ENCODE peak calls at places on chromosome 14, in nine cellular contexts. B is pancreas; J is amniotic epithelial cell; C is activated CD4-positive, alpha-beta T cell treated with anti-CD3 and anti-CD28 coated beads, Interleukin-2, amount 50 U/mL, for 1 hour; K is progenitor cell of endocrine pancreas; I is ureter; E is Calu3; O is NCI-H2029 treated with DMSO at 0.1 percent for 48 hours; D is endothelial cell. Z is an unnamed sample.

GRCh38 chr14:65255583-65256443 is 153.5 kb upstream of the MAX start:
- DNase-seq in B (peak), J (peak), C (no peak), K (peak), I (peak), E (peak), O (no peak), D (peak), Z (peak)

GRCh38 chr14:26598081-26598671 is 343 bp upstream of the NOVA1 start:
- DNase-seq in B (peak), J (peak), C (no peak), K (peak), I (peak), E (no peak), O (peak), D (peak), Z (peak)

GRCh38 chr14:66401447-66402095 is 84.6 kb upstream of the CCDC196 start:
- DNase-seq in B (no peak), J (peak), C (no peak), K (no peak), I (no peak), E (peak), O (no peak), D (no peak), Z (peak)

GRCh38 chr14:56798447-56799326 is 11.6 kb downstream of the OTX2 start:
- DNase-seq in B (no peak), J (no peak), C (no peak), K (no peak), I (no peak), E (no peak), O (no peak), D (peak), Z (no peak)

GRCh38 chr14:35766036-35766699 is 42.9 kb downstream of the RALGAPA1 start:
- DNase-seq in B (no peak), J (no peak), C (no peak), K (no peak), I (no peak), E (no peak), O (no peak), D (no peak), Z (no peak)

GRCh38 chr14:55780156-55780946 is 200.3 kb downstream of the KTN1 start:
- DNase-seq in B (peak), J (peak), C (no peak), K (no peak), I (peak), E (peak), O (no peak), D (no peak), Z (peak)

GRCh38 chr14:77036484-77037337 is 8.2 kb upstream of the IRF2BPL start:
- DNase-seq in B (no peak), J (no peak), C (no peak), K (no peak), I (no peak), E (no peak), O (no peak), D (no peak), Z (no peak)

GRCh38 chr14:63275611-63276010 is 43.1 kb downstream of the GPHB5 start:
- DNase-seq in B (no peak), J (no peak), C (no peak), K (no peak), I (no peak), E (no peak), O (no peak), D (no peak), Z (no peak)

GRCh38 chr14:35335388-35336092 is 43.4 kb downstream of the PSMA6 start:
- DNase-seq in B (peak), J (peak), C (no peak), K (no peak), I (no peak), E (peak), O (peak), D (no peak), Z (no peak)

GRCh38 chr14:74882103-74882920 is 596 bp downstream of the DLST start:
- DNase-seq in B (peak), J (peak), C (peak), K (no peak), I (peak), E (peak), O (no peak), D (peak), Z (peak)

GRCh38 chr14:25034803-25035681 is 14.9 kb downstream of the STXBP6 start:
- DNase-seq in B (no peak), J (no peak), C (no peak), K (no peak), I (no peak), E (peak), O (no peak), D (no peak), Z (no peak)

GRCh38 chr14:53692451-53693330 is 263.9 kb downstream of the BMP4 start:
- DNase-seq in B (no peak), J (no peak), C (no peak), K (no peak), I (no peak), E (no peak), O (no peak), D (no peak), Z (no peak)

GRCh38 chr14:77268989-77269595 is 1.9 kb downstream of the NGB start:
- DNase-seq in B (no peak), J (no peak), C (no peak), K (no peak), I (no peak), E (no peak), O (no peak), D (no peak), Z (no peak)

GRCh38 chr14:65115615-65116014 is 13.3 kb upstream of the MAX start:
- DNase-seq in B (no peak), J (no peak), C (no peak), K (no peak), I (no peak), E (no peak), O (no peak), D (no peak), Z (no peak)

GRCh38 chr14:102805454-102805891 is 28.2 kb downstream of the TRAF3 start:
- DNase-seq in B (no peak), J (peak), C (peak), K (no peak), I (no peak), E (no peak), O (no peak), D (no peak), Z (peak)

GRCh38 chr14:33056213-33056612 is 117.5 kb downstream of the NPAS3 start:
- DNase-seq in B (no peak), J (no peak), C (no peak), K (no peak), I (no peak), E (no peak), O (no peak), D (no peak), Z (no peak)

GRCh38 chr14:91375748-91376452 is 41.7 kb downstream of the CCDC88C start:
- DNase-seq in B (no peak), J (no peak), C (no peak), K (no peak), I (no peak), E (no peak), O (no peak), D (no peak), Z (no peak)

GRCh38 chr14:103056322-103057027 is 874 bp downstream of the CDC42BPB start:
- DNase-seq in B (peak), J (peak), C (no peak), K (no peak), I (peak), E (peak), O (no peak), D (peak), Z (peak)

GRCh38 chr14:29710015-29710414 is 217.6 kb downstream of the PRKD1 start:
- DNase-seq in B (no peak), J (peak), C (no peak), K (no peak), I (no peak), E (peak), O (no peak), D (no peak), Z (peak)

GRCh38 chr14:97730706-97731105 is 933.5 kb downstream of the VRK1 start:
- DNase-seq in B (no peak), J (no peak), C (no peak), K (no peak), I (no peak), E (no peak), O (no peak), D (no peak), Z (no peak)

GRCh38 chr14:69259531-69260245 is at the start of gene GALNT16:
- DNase-seq in B (no peak), J (no peak), C (no peak), K (peak), I (no peak), E (peak), O (no peak), D (peak), Z (peak)

GRCh38 chr14:36293824-36294223 is 26.6 kb downstream of the MBIP start:
- DNase-seq in B (no peak), J (peak), C (no peak), K (no peak), I (no peak), E (no peak), O (no peak), D (no peak), Z (peak)

GRCh38 chr14:84760506-84760905 is 769.4 kb upstream of the FLRT2 start:
- DNase-seq in B (no peak), J (no peak), C (no peak), K (no peak), I (no peak), E (no peak), O (no peak), D (no peak), Z (no peak)

GRCh38 chr14:100421756-100422470 is 98.8 kb downstream of the SLC25A47 start:
- DNase-seq in B (no peak), J (no peak), C (no peak), K (no peak), I (no peak), E (no peak), O (no peak), D (no peak), Z (no peak)

GRCh38 chr14:104593710-104594121 is 10.9 kb downstream of the TMEM179 start:
- DNase-seq in B (no peak), J (no peak), C (no peak), K (no peak), I (no peak), E (no peak), O (no peak), D (no peak), Z (no peak)

GRCh38 chr14:76964695-76965094 is 63.8 kb downstream of the IRF2BPL start:
- DNase-seq in B (no peak), J (no peak), C (no peak), K (no peak), I (no peak), E (no peak), O (no peak), D (no peak), Z (no peak)

GRCh38 chr14:68654471-68654941 is 138.4 kb downstream of the ZFP36L1 start:
- DNase-seq in B (peak), J (peak), C (no peak), K (no peak), I (peak), E (no peak), O (no peak), D (no peak), Z (no peak)

GRCh38 chr14:56145965-56146364 is 27.8 kb downstream of the PELI2 start:
- DNase-seq in B (no peak), J (peak), C (no peak), K (no peak), I (no peak), E (no peak), O (no peak), D (no peak), Z (peak)

GRCh38 chr14:94354638-94355185 is 31.6 kb upstream of the SERPINA6 start:
- DNase-seq in B (no peak), J (no peak), C (no peak), K (no peak), I (no peak), E (no peak), O (no peak), D (no peak), Z (no peak)

GRCh38 chr14:45798659-45799058 is 545.7 kb upstream of the MIS18BP1 start:
- DNase-seq in B (no peak), J (no peak), C (no peak), K (no peak), I (no peak), E (no peak), O (no peak), D (no peak), Z (no peak)

GRCh38 chr14:75298187-75298985 is 19.8 kb downstream of the FOS start:
- DNase-seq in B (no peak), J (no peak), C (no peak), K (no peak), I (no peak), E (no peak), O (no peak), D (no peak), Z (no peak)

GRCh38 chr14:96245710-96246534 is 10.1 kb upstream of the BDKRB1 start:
- DNase-seq in B (no peak), J (peak), C (no peak), K (no peak), I (no peak), E (no peak), O (no peak), D (no peak), Z (peak)

GRCh38 chr14:64253672-64254071 is 40.5 kb downstream of the ESR2 start:
- DNase-seq in B (no peak), J (peak), C (no peak), K (no peak), I (no peak), E (no peak), O (no peak), D (no peak), Z (peak)

GRCh38 chr14:23544511-23545447 is 6.8 kb downstream of the ZFHX2 start:
- DNase-seq in B (no peak), J (no peak), C (no peak), K (no peak), I (no peak), E (no peak), O (peak), D (no peak), Z (peak)

GRCh38 chr14:50814161-50814560 is 16.8 kb downstream of the NIN start:
- DNase-seq in B (no peak), J (no peak), C (no peak), K (no peak), I (no peak), E (no peak), O (no peak), D (no peak), Z (no peak)

GRCh38 chr14:77027538-77028383 is 747 bp downstream of the IRF2BPL start:
- DNase-seq in B (peak), J (peak), C (peak), K (peak), I (peak), E (peak), O (no peak), D (peak), Z (peak)